ENCODE peak calls at places on chromosomes 13 and 19, in five cellular contexts. M is astrocyte; U is NB4; I is activated CD8-positive, alpha-beta memory T cell treated with anti-CD3 and anti-CD28 coated beads for 24 hours; W is mucosa of descending colon. H is an unnamed sample.

GRCh38 chr19:13029893-13030292 is 34.6 kb downstream of the NFIX start:
- DNase-seq in I (no peak), M (no peak), W (peak; percentile 70), U (peak; percentile 31), H (no peak)

GRCh38 chr13:102443234-102443633 is 41.4 kb upstream of the FGF14 start:
- DNase-seq in M (no peak), U (no peak), W (no peak), I (no peak), H (no peak)

GRCh38 chr13:32200741-32201140 is 114.4 kb downstream of the ZAR1L start:
- DNase-seq in I (no peak), U (no peak), W (no peak), M (no peak), H (peak; percentile 8)

GRCh38 chr13:61466280-61466679 is 50.6 kb upstream of the PCDH20 start:
- DNase-seq in I (no peak), M (no peak), W (no peak), U (peak; percentile 17), H (peak; percentile 37)

GRCh38 chr13:29791508-29791907 is 58.9 kb downstream of the UBL3 start:
- DNase-seq in I (no peak), M (no peak), W (no peak), U (no peak), H (no peak)

GRCh38 chr13:51814825-51815650 is 11.1 kb upstream of the DHRS12 start:
- DNase-seq in W (peak; percentile 87), M (no peak), I (peak; percentile 90), U (peak; percentile 87), H (peak; percentile 74)

GRCh38 chr13:110443633-110444225 is 117.8 kb downstream of the RAB20 start:
- DNase-seq in I (no peak), W (no peak), U (no peak), M (no peak), H (no peak)

GRCh38 chr19:39362682-39363657 is 20.7 kb downstream of the SAMD4B start:
- DNase-seq in W (no peak), U (no peak), I (no peak), M (peak; percentile 69), H (no peak)

GRCh38 chr19:46704379-46705076 is 12.4 kb downstream of the PRKD2 start:
- DNase-seq in W (peak; percentile 91), I (peak; percentile 99), M (no peak), U (peak; percentile 88), H (peak; percentile 72)

GRCh38 chr19:50173144-50173543 is 10.1 kb upstream of the IZUMO2 start:
- DNase-seq in I (no peak), W (peak; percentile 82), M (no peak), U (peak; percentile 26), H (no peak)

GRCh38 chr13:76709851-76710250 is 176.4 kb downstream of the KCTD12 start:
- DNase-seq in W (no peak), I (no peak), U (no peak), M (peak; percentile 18), H (no peak)

GRCh38 chr19:35882074-35882832 is 13.9 kb downstream of the APLP1 start:
- DNase-seq in W (peak; percentile 83), U (peak; percentile 67), I (no peak), M (peak; percentile 54), H (peak; percentile 84)

GRCh38 chr13:48797761-48798160 is 144.0 kb downstream of the CYSLTR2 start:
- DNase-seq in W (no peak), M (no peak), U (no peak), I (no peak), H (no peak)

GRCh38 chr19:37920591-37921450 is 13.8 kb downstream of the SIPA1L3 start:
- DNase-seq in U (no peak), I (no peak), M (no peak), W (no peak), H (no peak)

GRCh38 chr19:42132851-42133528 is 744 bp upstream of the POU2F2 start:
- DNase-seq in I (peak; percentile 96), U (peak; percentile 64), W (peak; percentile 81), M (no peak), H (peak; percentile 44)